ENCODE peak calls at places on chromosome 22, in four cellular contexts. One of them, this sample, is unnamed. For H3K4me1, the result is how much of the 10 kb centered on the place peaks cover.

GRCh38 chr22:35313311-35314121 is 13.8 kb downstream of the TOM1 start:
- DNase-seq in stomach: peak
- DNase-seq in small intestine: peak
- DNase-seq in GM23248: peak
- DNase-seq in this sample: no peak

GRCh38 chr22:47175761-47176359 is 413.4 kb downstream of the TBC1D22A start:
- DNase-seq in stomach: no peak
- DNase-seq in small intestine: no peak
- DNase-seq in GM23248: no peak
- DNase-seq in this sample: no peak

GRCh38 chr22:39712938-39713525 is 142.5 kb downstream of the CACNA1I start:
- DNase-seq in stomach: no peak
- DNase-seq in small intestine: peak
- DNase-seq in GM23248: no peak
- DNase-seq in this sample: no peak

GRCh38 chr22:31736458-31736857 is 13.5 kb downstream of the PRR14L start:
- DNase-seq in stomach: no peak
- DNase-seq in small intestine: no peak
- DNase-seq in GM23248: no peak
- DNase-seq in this sample: no peak

GRCh38 chr22:48635825-48636224 is 1191.8 kb downstream of the BRD1 start:
- DNase-seq in stomach: no peak
- DNase-seq in small intestine: no peak
- DNase-seq in GM23248: no peak
- DNase-seq in this sample: no peak

GRCh38 chr22:37887610-37888378 is 18.3 kb upstream of the MICALL1 start:
- DNase-seq in stomach: no peak
- DNase-seq in small intestine: no peak
- DNase-seq in GM23248: peak
- DNase-seq in this sample: no peak

GRCh38 chr22:50209893-50210292 is 9.1 kb downstream of the SELENOO start:
- DNase-seq in stomach: peak
- DNase-seq in small intestine: peak
- DNase-seq in GM23248: peak
- DNase-seq in this sample: peak

GRCh38 chr22:38941488-38941987 is 15.9 kb upstream of the APOBEC3A start:
- DNase-seq in stomach: peak
- DNase-seq in small intestine: no peak
- DNase-seq in GM23248: no peak
- DNase-seq in this sample: no peak

GRCh38 chr22:49372530-49373288 is 455.0 kb downstream of the BRD1 start:
- DNase-seq in stomach: peak
- DNase-seq in small intestine: no peak
- DNase-seq in GM23248: peak
- DNase-seq in this sample: no peak

GRCh38 chr22:39433476-39434242 is 23.2 kb upstream of the MGAT3 start:
- DNase-seq in stomach: no peak
- DNase-seq in small intestine: no peak
- DNase-seq in GM23248: no peak
- DNase-seq in this sample: no peak

GRCh38 chr22:46803031-46803880 is 40.8 kb downstream of the TBC1D22A start:
- DNase-seq in stomach: peak
- DNase-seq in small intestine: peak
- DNase-seq in GM23248: peak
- DNase-seq in this sample: peak

GRCh38 chr22:40580631-40581030 is 55.9 kb downstream of the MRTFA start:
- DNase-seq in stomach: no peak
- DNase-seq in small intestine: no peak
- DNase-seq in GM23248: no peak
- DNase-seq in this sample: no peak

GRCh38 chr22:44574057-44574456 is 76.0 kb upstream of the RTL6 start:
- DNase-seq in stomach: peak
- DNase-seq in small intestine: no peak
- DNase-seq in GM23248: peak
- DNase-seq in this sample: no peak

GRCh38 chr22:44702479-44703219 is 645 bp downstream of the PRR5 start:
- DNase-seq in stomach: peak
- DNase-seq in small intestine: peak
- DNase-seq in GM23248: peak
- DNase-seq in this sample: peak

GRCh38 chr22:46707827-46708570 is 30.1 kb downstream of the CERK start:
- DNase-seq in stomach: peak
- DNase-seq in small intestine: no peak
- DNase-seq in GM23248: no peak
- DNase-seq in this sample: no peak

GRCh38 chr22:38789606-38790005 is 4.3 kb downstream of the DNAL4 start:
- DNase-seq in stomach: no peak
- DNase-seq in small intestine: no peak
- DNase-seq in GM23248: no peak
- DNase-seq in this sample: no peak

GRCh38 chr22:39529487-39529851 is 3.1 kb downstream of the RPS19BP1 start:
- DNase-seq in stomach: no peak
- DNase-seq in small intestine: no peak
- DNase-seq in GM23248: no peak
- DNase-seq in this sample: no peak

GRCh38 chr22:32589007-32589406 is 114.4 kb downstream of the FBXO7 start:
- DNase-seq in stomach: no peak
- DNase-seq in small intestine: no peak
- DNase-seq in GM23248: no peak
- DNase-seq in this sample: no peak

GRCh38 chr22:40605676-40606250 is 30.8 kb downstream of the MRTFA start:
- DNase-seq in stomach: no peak
- DNase-seq in small intestine: peak
- DNase-seq in GM23248: peak
- DNase-seq in this sample: no peak

GRCh38 chr22:24831678-24832077 is 25.7 kb downstream of the SGSM1 start:
- DNase-seq in stomach: no peak
- DNase-seq in small intestine: no peak
- DNase-seq in GM23248: no peak
- DNase-seq in this sample: no peak
- H3K4me1 ChIP-seq in stomach: under half
- H3K4me1 ChIP-seq in small intestine: under half
- H3K4me1 ChIP-seq in GM23248: under half
- H3K4me1 ChIP-seq in this sample: under half

DNA sequence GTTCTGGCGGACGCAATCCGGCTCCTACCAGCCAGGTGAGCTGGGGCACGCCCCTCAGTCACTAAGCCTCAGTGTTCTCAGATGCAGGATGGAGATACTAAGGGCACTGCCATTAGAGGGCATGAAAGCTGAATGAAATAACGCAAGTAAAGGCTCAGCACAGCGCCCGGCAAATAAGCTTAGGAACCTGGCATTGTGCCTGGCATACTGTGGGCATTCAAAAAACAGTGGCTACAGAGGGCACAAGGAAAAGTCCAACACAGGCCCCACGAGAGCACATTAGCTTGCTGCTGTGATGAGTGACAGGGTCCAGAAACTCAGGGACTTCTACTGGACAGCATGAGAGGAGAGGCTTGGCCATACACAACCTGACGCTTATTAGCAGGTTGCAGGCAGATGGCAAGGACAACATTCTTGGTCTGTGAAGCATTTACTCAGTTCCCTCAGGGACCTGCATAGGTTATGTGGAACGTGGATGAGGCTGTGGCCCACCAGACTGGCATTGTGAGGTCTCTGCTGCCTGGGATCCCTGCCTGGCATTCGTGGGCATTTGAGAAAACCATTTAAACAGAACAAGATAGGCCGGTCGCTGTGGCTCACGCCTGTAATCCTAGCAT is 12.2 kb downstream of the TXN2 start:
- DNase-seq in stomach: no peak
- DNase-seq in small intestine: no peak
- DNase-seq in GM23248: no peak
- DNase-seq in this sample: no peak
- H3K27ac ChIP-seq in stomach: peak
- H3K27ac ChIP-seq in small intestine: no peak
- H3K27ac ChIP-seq in GM23248: no peak
- H3K27ac ChIP-seq in this sample: no peak

DNA sequence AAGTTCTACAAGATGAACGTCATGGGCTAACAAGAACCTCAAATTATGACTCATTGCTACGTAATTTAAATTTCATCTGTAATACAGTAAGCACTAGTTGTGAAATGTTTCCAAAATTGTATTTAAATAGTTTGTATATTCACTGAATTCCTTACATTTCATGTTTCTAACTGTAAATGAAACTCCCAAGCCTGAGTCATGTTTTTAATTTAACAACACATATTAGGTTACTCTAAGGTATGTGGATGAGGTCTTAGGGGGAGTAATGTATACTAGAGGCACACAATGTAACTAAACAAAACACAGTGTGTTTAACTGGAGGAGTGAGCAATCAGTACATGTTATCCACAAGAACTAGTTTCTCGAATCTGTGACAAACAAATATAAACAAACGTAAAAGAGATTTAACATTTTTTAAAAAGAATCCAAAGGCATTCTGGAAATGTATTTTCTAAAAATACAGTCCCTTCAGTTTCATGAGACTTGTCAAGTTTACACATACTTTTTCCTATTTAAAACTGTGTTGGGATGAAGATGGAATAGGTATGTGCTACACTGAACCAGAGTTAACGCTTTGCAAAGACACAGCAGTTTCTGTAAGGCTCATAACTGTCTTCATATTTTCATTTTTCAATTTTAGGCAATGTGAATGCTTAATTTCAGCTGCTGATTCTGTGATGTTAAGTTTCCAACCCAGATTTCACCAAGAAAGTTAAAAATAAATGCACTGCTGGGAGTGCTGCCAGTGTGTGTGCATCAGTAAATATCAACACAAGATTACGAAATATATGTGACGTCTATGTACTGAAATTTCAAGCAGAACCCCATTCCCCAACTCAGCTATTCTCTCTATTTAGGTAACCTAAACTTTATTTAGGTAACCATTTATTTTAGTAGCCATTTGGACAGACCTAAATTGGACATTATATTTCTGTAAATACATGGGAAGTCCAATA is 52.6 kb downstream of the PITPNB start:
- DNase-seq in stomach: peak
- DNase-seq in small intestine: no peak
- DNase-seq in GM23248: peak
- DNase-seq in this sample: no peak
- H3K4me1 ChIP-seq in stomach: half or more
- H3K4me1 ChIP-seq in small intestine: under half
- H3K4me1 ChIP-seq in GM23248: half or more
- H3K4me1 ChIP-seq in this sample: under half

GRCh38 chr22:29332886-29333496 is 17.5 kb upstream of the RASL10A start:
- DNase-seq in stomach: no peak
- DNase-seq in small intestine: no peak
- DNase-seq in GM23248: no peak
- DNase-seq in this sample: no peak

GRCh38 chr22:29335656-29336055 is 20.2 kb upstream of the RASL10A start:
- DNase-seq in stomach: no peak
- DNase-seq in small intestine: no peak
- DNase-seq in GM23248: no peak
- DNase-seq in this sample: no peak

GRCh38 chr22:29334148-29334547 is 18.7 kb upstream of the RASL10A start:
- DNase-seq in stomach: no peak
- DNase-seq in small intestine: no peak
- DNase-seq in GM23248: no peak
- DNase-seq in this sample: no peak

GRCh38 chr22:29336751-29337490 is 21.4 kb upstream of the RASL10A start:
- DNase-seq in stomach: peak
- DNase-seq in small intestine: no peak
- DNase-seq in GM23248: no peak
- DNase-seq in this sample: no peak

DNA sequence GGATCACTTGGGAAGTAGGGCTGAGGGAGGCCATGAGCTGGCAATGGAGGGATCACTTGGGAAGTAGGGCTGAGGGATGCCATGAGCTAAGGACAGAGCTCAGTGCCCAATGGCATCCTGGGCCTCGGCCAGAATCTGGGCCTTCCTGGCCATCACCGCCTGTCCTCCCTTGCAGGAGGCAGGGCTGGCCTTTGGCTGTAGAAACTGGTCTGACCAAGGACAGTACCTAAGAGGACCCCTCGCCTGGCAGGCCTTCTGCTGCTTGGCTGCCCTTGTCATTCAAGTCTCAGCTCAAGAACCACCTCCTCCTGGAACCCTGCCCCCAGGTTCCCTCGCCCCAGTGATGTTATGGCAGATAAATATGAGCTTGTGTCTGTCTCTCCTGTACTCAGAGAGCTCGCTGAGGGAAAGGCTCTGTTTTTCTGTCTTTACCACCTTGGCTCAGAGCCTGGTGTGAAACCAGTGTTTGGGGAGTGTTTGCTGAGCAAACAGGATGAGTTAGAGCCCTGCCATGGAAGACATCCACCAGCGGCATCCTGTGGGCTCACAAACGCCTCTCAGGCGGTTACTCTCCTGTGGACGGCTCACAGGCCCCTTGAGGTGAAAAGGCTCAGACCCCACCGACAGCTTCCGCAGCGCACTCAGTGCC is 19.3 kb upstream of the RASL10A start:
- DNase-seq in stomach: no peak
- DNase-seq in small intestine: no peak
- DNase-seq in GM23248: no peak
- DNase-seq in this sample: no peak
- H3K27ac ChIP-seq in stomach: no peak
- H3K27ac ChIP-seq in small intestine: no peak
- H3K27ac ChIP-seq in GM23248: no peak
- H3K27ac ChIP-seq in this sample: no peak

GRCh38 chr22:26670459-26670858 is 13.1 kb downstream of the MIAT start:
- DNase-seq in stomach: no peak
- DNase-seq in small intestine: no peak
- DNase-seq in GM23248: no peak
- DNase-seq in this sample: no peak

GRCh38 chr22:26667140-26667539 is 9.8 kb downstream of the MIAT start:
- DNase-seq in stomach: no peak
- DNase-seq in small intestine: no peak
- DNase-seq in GM23248: no peak
- DNase-seq in this sample: no peak

GRCh38 chr22:26671317-26672059 is 14.1 kb downstream of the MIAT start:
- DNase-seq in stomach: peak
- DNase-seq in small intestine: peak
- DNase-seq in GM23248: no peak
- DNase-seq in this sample: peak

GRCh38 chr22:26672060-26672471 is 14.7 kb downstream of the MIAT start:
- DNase-seq in stomach: no peak
- DNase-seq in small intestine: no peak
- DNase-seq in GM23248: no peak
- DNase-seq in this sample: peak

GRCh38 chr22:26669060-26669481 is 11.7 kb downstream of the MIAT start:
- DNase-seq in stomach: no peak
- DNase-seq in small intestine: peak
- DNase-seq in GM23248: peak
- DNase-seq in this sample: peak
- H3K4me1 ChIP-seq in stomach: under half
- H3K4me1 ChIP-seq in small intestine: under half
- H3K4me1 ChIP-seq in GM23248: under half
- H3K4me1 ChIP-seq in this sample: half or more

GRCh38 chr22:20776624-20777405 is 2.9 kb downstream of the SERPIND1 start:
- DNase-seq in stomach: no peak
- DNase-seq in small intestine: no peak
- DNase-seq in GM23248: no peak
- DNase-seq in this sample: no peak
- H3K27ac ChIP-seq in stomach: no peak
- H3K27ac ChIP-seq in small intestine: no peak
- H3K27ac ChIP-seq in GM23248: no peak
- H3K27ac ChIP-seq in this sample: no peak

GRCh38 chr22:21937821-21938070 is 14.9 kb downstream of the PPM1F start:
- DNase-seq in stomach: no peak
- DNase-seq in small intestine: no peak
- DNase-seq in GM23248: peak
- DNase-seq in this sample: no peak
- H3K4me1 ChIP-seq in stomach: half or more
- H3K4me1 ChIP-seq in small intestine: under half
- H3K4me1 ChIP-seq in GM23248: under half
- H3K4me1 ChIP-seq in this sample: under half

GRCh38 chr22:24984122-24984521 is 31.6 kb downstream of the KIAA1671 start:
- DNase-seq in stomach: no peak
- DNase-seq in small intestine: no peak
- DNase-seq in GM23248: no peak
- DNase-seq in this sample: no peak
- H3K27ac ChIP-seq in stomach: no peak
- H3K27ac ChIP-seq in small intestine: no peak
- H3K27ac ChIP-seq in GM23248: no peak
- H3K27ac ChIP-seq in this sample: no peak